ENCODE peak calls at places on chromosomes 13 and 19, in five cellular contexts. S is activated T-cell treated with anti-CD3 and anti-CD28 coated beads, Interleukin-2, amount 50 U/mL, for 72 hours; V is M059J; J is fibroblast of mammary gland; H is effector memory CD4-positive, alpha-beta T cell. M is an unnamed sample.

GRCh38 chr13:39567569-39567968 is 35.4 kb downstream of the LHFPL6 start:
- DNase-seq in S (no peak), V (peak; percentile 62), J (no peak), H (no peak), M (no peak)

GRCh38 chr13:22061371-22061805 is 390.5 kb downstream of the FGF9 start:
- DNase-seq in S (peak; percentile 71), V (no peak), J (no peak), H (no peak), M (no peak)

GRCh38 chr19:38993271-38993670 is 17.7 kb upstream of the FBXO17 start:
- DNase-seq in S (no peak), V (peak; percentile 90), J (peak; percentile 71), H (no peak), M (no peak)

GRCh38 chr13:94093652-94094310 is 385.7 kb downstream of the DCT start:
- DNase-seq in S (no peak), V (no peak), J (peak; percentile 73), H (no peak), M (no peak)

GRCh38 chr19:41299046-41299754 is 10.8 kb upstream of the CCDC97 start:
- DNase-seq in S (no peak), V (no peak), J (no peak), H (no peak), M (no peak)

GRCh38 chr19:46297700-46298476 is 1.0 kb downstream of the HIF3A start:
- DNase-seq in S (no peak), V (no peak), J (peak; percentile 54), H (no peak), M (no peak)

GRCh38 chr13:57925250-57925649 is 293.7 kb downstream of the PCDH17 start:
- DNase-seq in S (no peak), V (no peak), J (no peak), H (no peak), M (no peak)

GRCh38 chr13:58598241-58598640 is 966.7 kb downstream of the PCDH17 start:
- DNase-seq in S (no peak), V (no peak), J (no peak), H (no peak), M (no peak)

GRCh38 chr19:3692141-3693029 is 7.9 kb downstream of the PIP5K1C start:
- DNase-seq in S (peak; percentile 55), V (no peak), J (no peak), H (peak; percentile 43), M (no peak)

GRCh38 chr13:48783181-48783630 is 129.5 kb downstream of the CYSLTR2 start:
- DNase-seq in S (no peak), V (peak; percentile 81), J (peak; percentile 100), H (no peak), M (no peak)

GRCh38 chr19:33193864-33194362 is at the start of gene LRP3:
- DNase-seq in S (no peak), V (no peak), J (no peak), H (no peak), M (no peak)

GRCh38 chr13:30900952-30901749 is 4.9 kb upstream of the MEDAG start:
- DNase-seq in S (peak; percentile 8), V (no peak), J (no peak), H (no peak), M (no peak)

M was measured in neuronal stem cell.